ENCODE peak calls at places on chromosomes 1 and 21, in five cellular contexts. K, L, U, A and W are unnamed samples.

GRCh38 chr1:230858918-230859819 is 9.2 kb downstream of the C1orf198 start:
- DNase-seq in K (no peak), L (peak), U (peak), A (no peak), W (no peak)

GRCh38 chr1:212450331-212450881 is 17.7 kb downstream of the NENF start:
- DNase-seq in K (no peak), L (no peak), U (peak), A (peak), W (peak)

GRCh38 chr1:159854101-159854692 is 8.3 kb downstream of the VSIG8 start:
- DNase-seq in K (peak), L (peak), U (peak), A (peak), W (peak)

GRCh38 chr1:88300864-88301263 is 383.2 kb upstream of the PKN2 start:
- DNase-seq in K (no peak), L (no peak), U (no peak), A (no peak), W (no peak)

GRCh38 chr1:83882906-83883305 is 116.0 kb downstream of the TTLL7 start:
- DNase-seq in K (no peak), L (peak), U (peak), A (no peak), W (no peak)

GRCh38 chr1:27087371-27087941 is 67.5 kb downstream of the SLC9A1 start:
- DNase-seq in K (no peak), L (no peak), U (no peak), A (no peak), W (no peak)

GRCh38 chr21:20971296-20971921 is 26.8 kb upstream of the NCAM2 start:
- DNase-seq in K (peak), L (peak), U (peak), A (no peak), W (no peak)

GRCh38 chr1:7783178-7783711 is 846 bp upstream of the PER3 start:
- DNase-seq in K (peak), L (peak), U (peak), A (peak), W (peak)

GRCh38 chr1:64898107-64898861 is 68.1 kb downstream of the JAK1 start:
- DNase-seq in K (peak), L (peak), U (peak), A (peak), W (no peak)

GRCh38 chr1:223652436-223652901 is 13.0 kb downstream of the CAPN8 start:
- DNase-seq in K (no peak), L (no peak), U (peak), A (no peak), W (no peak)

GRCh38 chr1:199396456-199396855 is 631.1 kb upstream of the NR5A2 start:
- DNase-seq in K (no peak), L (no peak), U (no peak), A (no peak), W (no peak)

GRCh38 chr1:174894087-174894768 is 105.5 kb upstream of the CACYBP start:
- DNase-seq in K (no peak), L (no peak), U (no peak), A (no peak), W (no peak)

GRCh38 chr1:174892016-174892415 is 107.7 kb upstream of the CACYBP start:
- DNase-seq in K (no peak), L (no peak), U (no peak), A (peak), W (no peak)

GRCh38 chr1:174890024-174890423 is 109.7 kb upstream of the CACYBP start:
- DNase-seq in K (no peak), L (no peak), U (no peak), A (no peak), W (no peak)
- TF ChIP-seq CTCF in K (no peak), L (no peak), U (no peak), A (no peak), W (no peak)

DNA sequence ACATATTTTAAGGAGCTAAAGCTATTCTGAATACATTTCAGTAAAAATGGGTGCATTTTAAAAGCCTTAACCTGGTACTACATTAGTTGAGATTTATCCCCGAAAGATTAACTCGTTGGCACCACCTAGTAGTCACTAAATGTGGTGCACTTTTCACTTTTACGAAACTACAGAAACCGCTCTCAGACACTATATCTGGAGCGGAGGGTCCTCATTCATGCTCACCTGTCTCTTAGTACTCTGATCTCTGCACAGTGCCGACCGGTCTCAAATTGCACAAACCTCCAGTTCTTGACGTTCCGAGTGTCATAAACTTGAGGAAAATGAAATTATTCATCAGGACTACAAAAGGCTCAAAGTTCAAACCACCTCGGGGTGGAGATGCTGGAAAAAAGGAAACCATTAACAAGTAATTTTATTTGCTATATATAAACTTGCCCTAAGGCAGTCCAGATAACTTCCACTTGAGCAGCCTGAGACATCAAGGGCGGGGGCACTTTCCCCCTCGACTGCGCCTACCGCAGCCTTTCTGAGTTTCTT is 722 bp downstream of the LZIC start:
- DNase-seq in K (no peak), L (peak), U (peak), A (no peak), W (no peak)
- TF ChIP-seq CTCF in K (no peak), L (no peak), U (peak), A (peak), W (peak)

DNA sequence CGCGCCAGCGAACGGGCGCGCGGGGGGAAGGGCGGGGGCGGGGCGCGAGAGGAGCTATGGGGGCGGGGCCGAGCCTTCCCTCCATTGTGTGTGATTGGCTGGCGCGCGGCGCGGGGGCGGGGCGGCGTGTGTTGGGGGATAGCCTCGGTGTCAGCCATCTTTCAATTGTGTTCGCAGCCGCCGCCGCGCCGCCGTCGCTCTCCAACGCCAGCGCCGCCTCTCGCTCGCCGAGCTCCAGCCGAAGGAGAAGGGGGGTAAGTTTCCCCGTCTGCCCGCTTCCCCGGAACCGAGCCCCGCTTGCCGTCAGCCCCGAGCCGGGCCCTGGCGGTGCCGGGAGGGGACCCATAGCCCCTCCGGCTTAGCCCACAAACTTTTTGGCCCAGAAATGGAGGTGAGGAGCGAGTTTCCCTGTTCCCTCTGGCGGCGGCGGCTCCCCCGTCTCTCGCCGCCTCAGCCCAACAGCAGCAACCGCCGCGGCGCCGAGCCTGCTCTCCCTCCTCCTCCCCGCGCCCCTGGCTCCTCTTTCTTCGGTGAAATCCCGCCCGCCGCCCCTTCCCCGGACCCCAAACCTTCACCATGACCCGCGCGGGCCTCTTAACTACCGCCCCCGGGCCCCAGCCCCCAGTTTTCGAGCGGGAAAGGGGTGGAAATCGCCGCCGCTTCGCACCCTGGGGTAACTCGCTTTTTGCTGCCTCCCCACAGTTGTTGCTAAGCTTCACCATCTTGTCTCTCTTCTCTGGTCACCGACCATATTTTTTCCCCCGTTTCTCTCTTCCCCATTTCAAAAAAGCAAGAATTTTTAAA is at the start of gene H3-3A:
- DNase-seq in K (peak), L (peak), U (peak), A (peak), W (peak)
- TF ChIP-seq CTCF in K (no peak), L (no peak), U (no peak), A (peak), W (no peak)

GRCh38 chr21:18646114-18646513 is 242.5 kb upstream of the TMPRSS15 start:
- DNase-seq in K (no peak), L (no peak), U (no peak), A (no peak), W (no peak)
- TF ChIP-seq CTCF in K (no peak), L (no peak), U (no peak), A (no peak), W (no peak)